ENCODE peak calls at places on chromosomes 4 and X, in ten cellular contexts. X is mesendoderm; B is effector CD4-positive, alpha-beta T cell; U is stimulated activated CD8-positive, alpha-beta memory T cell treated with anti-CD3 and anti-CD28 coated beads, Interleukin-4, amount 100 ng/mL, for 48 hours; I is 8988T; D is GM12865; Q is activated T-cell treated with anti-CD3 and anti-CD28 coated beads for 1 hour; E is HT1080; M is neuronal stem cell; T is ACHN. P is an unnamed sample.

GRCh38 chrX:70033348-70033747 is 16.4 kb downstream of the AWAT2 start:
- DNase-seq in B (no peak), Q (peak), U (peak), I (no peak), T (peak), E (peak), X (peak), D (peak), M (no peak), P (no peak)

GRCh38 chr4:37665347-37666009 is 20.7 kb downstream of the RELL1 start:
- DNase-seq in B (no peak), T (no peak), U (no peak), X (no peak), M (no peak), Q (no peak), D (no peak), E (no peak), I (no peak), P (no peak)

GRCh38 chrX:1472975-1473374 is 20.3 kb upstream of the ASMTL start:
- DNase-seq in Q (no peak), D (no peak), T (no peak), E (no peak), M (no peak), U (peak), B (no peak), X (no peak), I (no peak), P (no peak)

GRCh38 chr4:112793033-112793432 is 156.1 kb downstream of the LARP7 start:
- DNase-seq in E (no peak), M (no peak), Q (no peak), B (no peak), U (no peak), I (no peak), X (no peak), D (no peak), T (no peak), P (no peak)

GRCh38 chrX:16222123-16222522 is 54.8 kb downstream of the MAGEB17 start:
- DNase-seq in E (no peak), X (no peak), D (no peak), T (no peak), U (no peak), Q (no peak), I (no peak), B (no peak), M (no peak), P (no peak)

GRCh38 chrX:65451663-65452062 is 82.9 kb downstream of the LAS1L start:
- DNase-seq in M (no peak), U (peak), B (no peak), T (peak), E (peak), X (peak), I (peak), D (peak), Q (no peak), P (peak)

GRCh38 chrX:3129256-3129655 is 88.0 kb downstream of the ARSF start:
- DNase-seq in B (no peak), X (no peak), D (no peak), M (no peak), I (no peak), E (peak), U (no peak), Q (no peak), T (no peak), P (peak)

GRCh38 chr4:145230726-145231125 is 50.3 kb upstream of the OTUD4 start:
- DNase-seq in M (no peak), B (no peak), T (no peak), I (no peak), E (no peak), D (no peak), U (no peak), X (no peak), Q (no peak), P (no peak)

GRCh38 chr4:82905205-82905604 is 4.7 kb downstream of the THAP9 start:
- DNase-seq in U (no peak), T (peak), D (peak), I (no peak), X (no peak), Q (no peak), E (peak), B (peak), M (no peak), P (peak)

GRCh38 chr4:73859614-73860088 is 6.6 kb downstream of the PF4V1 start:
- DNase-seq in I (no peak), T (no peak), X (no peak), D (no peak), Q (no peak), U (no peak), M (no peak), E (no peak), B (no peak), P (no peak)

GRCh38 chr4:23877758-23878229 is 12.1 kb downstream of the PPARGC1A start:
- DNase-seq in I (no peak), U (no peak), M (no peak), B (no peak), T (peak), E (peak), X (peak), Q (no peak), D (no peak), P (no peak)

P was measured in mammary epithelial cell.